ENCODE peak calls at places on chromosomes 5 and 9, in nine cellular contexts. R is astrocyte; M is GM12878; F is prostate gland; S is trophoblast cell; Q is SK-N-SH; E is mesendoderm; Z is GM23248; J is CD8-positive, alpha-beta T cell. X is an unnamed sample.

GRCh38 chr9:4099961-4100360 is 199.9 kb downstream of the GLIS3 start:
- DNase-seq in R (no peak), M (no peak), F (no peak), S (peak; percentile 84), Q (no peak), E (no peak), Z (peak; percentile 80), J (no peak), X (no peak)

GRCh38 chr5:61440596-61440995 is 108.5 kb downstream of the ZSWIM6 start:
- DNase-seq in R (no peak), M (no peak), F (peak; percentile 67), S (no peak), Q (no peak), E (no peak), Z (no peak), J (no peak), X (no peak)

GRCh38 chr9:95989304-95989703 is 113.8 kb downstream of the ERCC6L2 start:
- DNase-seq in R (no peak), M (no peak), F (no peak), S (no peak), Q (no peak), E (no peak), Z (peak; percentile 59), J (no peak), X (peak; percentile 87)

GRCh38 chr5:82784521-82784920 is 292.7 kb downstream of the TMEM167A start:
- DNase-seq in R (peak; percentile 10), M (no peak), F (no peak), S (no peak), Q (no peak), E (no peak), Z (no peak), J (no peak), X (no peak)

GRCh38 chr5:13218518-13218917 is 726.0 kb downstream of the DNAH5 start:
- DNase-seq in R (no peak), M (no peak), F (no peak), S (no peak), Q (no peak), E (peak; percentile 65), Z (peak; percentile 49), J (no peak), X (no peak)

GRCh38 chr9:105053209-105053652 is 125.3 kb upstream of the ABCA1 start:
- DNase-seq in R (peak; percentile 92), M (peak; percentile 15), F (no peak), S (peak; percentile 62), Q (no peak), E (no peak), Z (peak; percentile 87), J (no peak), X (no peak)

GRCh38 chr5:153432583-153432982 is 57.9 kb upstream of the GRIA1 start:
- DNase-seq in R (no peak), M (no peak), F (no peak), S (no peak), Q (no peak), E (no peak), Z (no peak), J (no peak), X (no peak)

GRCh38 chr5:113574417-113574816 is 60.9 kb downstream of the YTHDC2 start:
- DNase-seq in R (peak; percentile 96), M (no peak), F (no peak), S (no peak), Q (no peak), E (no peak), Z (peak; percentile 78), J (no peak), X (peak; percentile 84)

GRCh38 chr9:71941998-71942567 is 30.6 kb downstream of the C9orf85 start:
- DNase-seq in R (peak; percentile 29), M (no peak), F (no peak), S (no peak), Q (no peak), E (no peak), Z (no peak), J (no peak), X (no peak)

GRCh38 chr9:110183208-110184145 is 24.5 kb downstream of the C9orf152 start:
- DNase-seq in R (peak; percentile 50), M (peak; percentile 25), F (peak; percentile 85), S (peak; percentile 91), Q (peak; percentile 67), E (peak; percentile 81), Z (peak; percentile 77), J (no peak), X (no peak)

GRCh38 chr9:122228906-122229837 is at the start of gene LHX6:
- DNase-seq in R (peak; percentile 22), M (no peak), F (no peak), S (no peak), Q (peak; percentile 38), E (peak; percentile 35), Z (peak; percentile 66), J (no peak), X (peak; percentile 90)

GRCh38 chr5:66540078-66540477 is 56.1 kb upstream of the MAST4 start:
- DNase-seq in R (peak; percentile 37), M (no peak), F (no peak), S (no peak), Q (no peak), E (no peak), Z (peak; percentile 51), J (no peak), X (no peak)

GRCh38 chr9:34994429-34995287 is 5.1 kb downstream of the DNAJB5 start:
- DNase-seq in R (peak; percentile 36), M (no peak), F (peak; percentile 34), S (peak; percentile 59), Q (peak; percentile 80), E (peak; percentile 84), Z (peak; percentile 71), J (no peak), X (peak; percentile 95)

GRCh38 chr5:73299017-73299630 is 126.1 kb downstream of the TMEM174 start:
- DNase-seq in R (no peak), M (no peak), F (no peak), S (peak; percentile 21), Q (peak; percentile 82), E (peak; percentile 69), Z (peak; percentile 72), J (no peak), X (peak; percentile 96)

GRCh38 chr5:131277875-131278795 is 14.3 kb downstream of the CDC42SE2 start:
- DNase-seq in R (no peak), M (no peak), F (no peak), S (peak; percentile 57), Q (no peak), E (no peak), Z (no peak), J (no peak), X (no peak)

GRCh38 chr9:78369644-78370219 is 72.8 kb downstream of the PSAT1 start:
- DNase-seq in R (peak; percentile 36), M (no peak), F (peak; percentile 57), S (peak; percentile 83), Q (peak; percentile 79), E (peak; percentile 89), Z (peak; percentile 67), J (peak; percentile 6), X (no peak)

GRCh38 chr5:133063965-133064364 is 12.2 kb downstream of the HSPA4 start:
- DNase-seq in R (peak; percentile 45), M (no peak), F (no peak), S (no peak), Q (no peak), E (no peak), Z (no peak), J (no peak), X (no peak)

GRCh38 chr9:103707181-103707580 is 386.9 kb upstream of the SMC2 start:
- DNase-seq in R (no peak), M (no peak), F (no peak), S (no peak), Q (no peak), E (no peak), Z (no peak), J (no peak), X (no peak)

GRCh38 chr5:172407241-172407691 is 47.1 kb downstream of the SH3PXD2B start:
- DNase-seq in R (peak; percentile 46), M (no peak), F (no peak), S (no peak), Q (no peak), E (no peak), Z (peak; percentile 58), J (no peak), X (peak; percentile 75)
- H3K4me1 ChIP-seq in R (peaks cover 48% of the 10 kb centered on the region), M (peaks cover 5% of the 10 kb centered on the region), F (peaks cover 5% of the 10 kb centered on the region), S (peaks cover 12% of the 10 kb centered on the region), Q (peaks cover 15% of the 10 kb centered on the region), E (no peaks in the 10 kb centered on the region), Z (peaks cover 47% of the 10 kb centered on the region), J (no peaks in the 10 kb centered on the region), X (peaks cover 44% of the 10 kb centered on the region)

DNA sequence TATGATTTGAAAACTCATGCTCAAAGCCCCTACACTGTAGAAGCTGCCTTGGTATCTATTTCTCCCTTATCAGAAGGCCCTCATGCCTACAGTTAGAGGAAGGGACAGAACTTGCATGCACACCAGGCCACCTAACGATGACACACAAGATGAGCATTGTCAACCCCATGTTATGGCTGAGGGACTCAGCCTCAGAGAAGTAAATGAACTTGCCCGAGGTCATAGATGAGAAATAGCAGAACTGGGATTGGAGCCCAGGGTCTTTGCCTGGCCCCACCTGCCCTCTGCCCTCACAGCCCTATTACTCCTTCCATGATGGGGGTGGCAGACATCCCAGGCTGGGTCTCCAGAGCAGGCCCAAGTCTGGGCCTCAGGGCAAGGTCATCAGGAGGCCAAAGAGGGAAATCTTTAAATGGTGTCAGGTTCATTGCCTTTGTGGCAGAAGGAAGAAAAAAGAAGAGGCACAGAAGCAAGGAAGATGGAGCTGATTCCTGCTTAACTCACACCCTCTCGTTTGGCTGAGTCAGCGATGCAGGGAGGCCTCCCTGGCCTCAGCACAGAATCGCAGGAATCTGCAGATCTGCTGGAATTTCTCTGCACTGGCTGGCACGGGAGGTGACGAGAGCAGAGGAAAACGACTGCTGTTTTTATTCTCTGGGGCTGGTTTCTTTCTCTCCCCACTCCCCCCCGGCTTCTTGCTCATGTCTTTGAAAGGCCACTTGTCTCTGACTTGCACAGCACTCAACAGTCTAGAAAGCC is 20.6 kb upstream of the CRB2 start:
- DNase-seq in R (peak; percentile 72), M (no peak), F (no peak), S (peak; percentile 67), Q (no peak), E (peak; percentile 86), Z (peak; percentile 93), J (no peak), X (peak; percentile 87)
- H3K4me1 ChIP-seq in R (peaks cover 21% of the 10 kb centered on the region), M (peaks cover 54% of the 10 kb centered on the region), F (no peaks in the 10 kb centered on the region), S (peaks cover 8% of the 10 kb centered on the region), Q (peaks cover 10% of the 10 kb centered on the region), E (peaks cover 2% of the 10 kb centered on the region), Z (peaks cover 19% of the 10 kb centered on the region), J (peaks cover 19% of the 10 kb centered on the region), X (peaks cover 12% of the 10 kb centered on the region)

GRCh38 chr5:36099748-36100147 is 33.1 kb upstream of the UGT3A2 start:
- DNase-seq in R (no peak), M (no peak), F (no peak), S (no peak), Q (no peak), E (no peak), Z (no peak), J (no peak), X (no peak)
- H3K4me1 ChIP-seq in R (no peaks in the 10 kb centered on the region), M (no peaks in the 10 kb centered on the region), F (no peaks in the 10 kb centered on the region), S (no peaks in the 10 kb centered on the region), Q (no peaks in the 10 kb centered on the region), E (no peaks in the 10 kb centered on the region), Z (no peaks in the 10 kb centered on the region), J (no peaks in the 10 kb centered on the region), X (no peaks in the 10 kb centered on the region)

DNA sequence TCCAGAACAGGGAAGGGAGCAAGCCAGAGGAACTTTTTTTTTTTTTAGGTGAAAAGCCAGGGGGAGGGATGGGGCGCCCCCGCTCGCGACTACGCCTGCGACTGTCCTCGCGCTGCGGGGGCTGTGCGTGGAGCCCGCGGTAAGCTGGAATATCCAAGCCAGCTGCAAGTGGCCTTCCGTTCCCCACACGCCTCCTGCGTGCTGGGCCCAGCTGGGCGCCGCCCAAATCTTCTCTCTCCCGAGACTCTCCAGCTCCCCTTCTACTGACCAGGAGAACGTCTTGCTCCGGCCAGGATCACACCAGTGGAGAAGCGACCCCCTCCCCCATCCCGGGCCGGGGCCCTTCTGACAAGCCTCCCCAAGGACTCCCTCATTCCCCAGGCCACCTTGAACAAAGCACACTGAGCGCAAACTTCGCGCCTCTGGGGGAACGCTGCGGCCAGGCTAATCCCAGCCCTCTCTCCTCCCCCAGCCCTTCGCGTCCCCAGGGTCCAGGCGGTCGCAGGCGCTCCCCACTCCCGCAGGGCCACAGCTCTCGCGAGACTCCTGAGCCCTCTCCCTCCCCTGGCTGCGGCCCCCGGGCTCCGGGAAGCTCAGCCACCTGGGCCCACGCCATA is 6.6 kb downstream of the BARX1 start:
- DNase-seq in R (no peak), M (no peak), F (no peak), S (no peak), Q (peak; percentile 52), E (no peak), Z (no peak), J (no peak), X (peak; percentile 83)
- H3K4me1 ChIP-seq in R (no peaks in the 10 kb centered on the region), M (no peaks in the 10 kb centered on the region), F (peaks cover 10% of the 10 kb centered on the region), S (peaks cover 18% of the 10 kb centered on the region), Q (peaks cover 11% of the 10 kb centered on the region), E (peaks cover 16% of the 10 kb centered on the region), Z (no peaks in the 10 kb centered on the region), J (peaks cover 43% of the 10 kb centered on the region), X (no peaks in the 10 kb centered on the region)